ENCODE peak calls at places on chromosomes 13 and 19, in seven cellular contexts. V is lower lobe of right lung, R is ovary, A is SK-N-MC, Q is heart right ventricle, J is SK-N-SH, O is esophagus muscularis mucosa. L is an unnamed sample.

GRCh38 chr19:46616631-46617322 is 8.1 kb downstream of the PTGIR start:
- DNase-seq in O (no peak), Q (peak; percentile 71), R (peak; percentile 54), V (no peak), A (no peak), J (peak; percentile 90), L (peak; percentile 86)

GRCh38 chr13:108437496-108437895 is 168.0 kb downstream of the TNFSF13B start:
- DNase-seq in J (no peak), Q (no peak), A (no peak), R (no peak), O (no peak), V (no peak), L (no peak)

GRCh38 chr19:51799311-51799997 is 4.5 kb downstream of the FPR3 start:
- DNase-seq in O (peak; percentile 96), Q (peak; percentile 82), J (peak; percentile 14), R (peak; percentile 89), A (no peak), V (peak; percentile 78), L (no peak)

GRCh38 chr13:58876473-58876872 is 1244.9 kb downstream of the PCDH17 start:
- DNase-seq in Q (no peak), R (no peak), O (no peak), A (no peak), J (no peak), V (no peak), L (no peak)

GRCh38 chr13:21233086-21233485 is 56.6 kb downstream of the MRPL57 start:
- DNase-seq in Q (no peak), V (no peak), R (no peak), J (no peak), A (no peak), O (peak; percentile 75), L (no peak)

GRCh38 chr19:50333737-50334617 is 4.8 kb upstream of the KCNC3 start:
- DNase-seq in J (peak; percentile 98), R (peak; percentile 72), V (peak; percentile 86), Q (peak; percentile 84), A (no peak), O (no peak), L (peak; percentile 77)

GRCh38 chr19:53158119-53158656 is 665 bp downstream of the ZNF347 start:
- DNase-seq in Q (peak; percentile 23), V (peak; percentile 56), O (no peak), A (no peak), J (peak; percentile 58), R (peak; percentile 56), L (peak; percentile 37)

GRCh38 chr13:33651766-33652165 is 166.2 kb upstream of the RFC3 start:
- DNase-seq in V (no peak), J (no peak), Q (no peak), R (no peak), O (no peak), A (no peak), L (no peak)

GRCh38 chr13:41456768-41457588 is at the start of gene RGCC:
- DNase-seq in A (no peak), O (no peak), V (peak; percentile 93), J (peak; percentile 85), R (peak; percentile 45), Q (peak; percentile 83), L (peak; percentile 97)

GRCh38 chr19:14559916-14560775 is 11.7 kb downstream of the NDUFB7 start:
- DNase-seq in R (no peak), J (no peak), O (no peak), A (no peak), Q (peak; percentile 56), V (no peak), L (no peak)

GRCh38 chr19:14562660-14563589 is 8.9 kb downstream of the NDUFB7 start:
- DNase-seq in Q (peak; percentile 22), J (peak; percentile 22), A (no peak), V (no peak), O (no peak), R (no peak), L (no peak)

GRCh38 chr19:14561832-14562351 is 10.0 kb downstream of the NDUFB7 start:
- DNase-seq in Q (peak; percentile 57), A (no peak), R (peak; percentile 44), J (peak; percentile 14), O (no peak), V (no peak), L (no peak)

GRCh38 chr19:14560776-14561108 is 11.1 kb downstream of the NDUFB7 start:
- DNase-seq in V (no peak), J (no peak), O (no peak), R (no peak), Q (no peak), A (no peak), L (no peak)

DNA sequence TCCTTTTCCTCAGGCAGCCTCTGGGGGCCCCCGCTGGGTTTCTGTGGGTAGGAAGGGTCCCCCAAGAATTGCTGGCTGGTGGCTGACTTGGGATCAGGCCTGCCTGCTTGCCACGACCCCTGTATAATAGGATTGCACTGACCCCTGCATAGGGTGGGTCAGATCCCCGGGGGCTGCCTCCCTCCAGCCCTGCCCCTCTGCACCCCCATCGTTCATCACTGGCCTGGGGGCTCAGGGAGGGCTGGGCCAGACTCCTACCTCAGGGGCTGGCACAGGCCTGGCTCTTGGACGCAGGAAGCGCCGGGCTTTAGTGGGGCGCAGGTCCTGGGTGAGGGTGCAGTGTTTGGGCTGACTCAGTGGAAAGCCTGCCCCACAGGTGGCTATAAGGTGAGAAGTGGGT is 10.6 kb downstream of the NDUFB7 start:
- DNase-seq in R (no peak), Q (no peak), J (peak; percentile 11), V (no peak), A (no peak), O (no peak), L (no peak)
- H3K27ac ChIP-seq in R (peak overlapping the region; percentile 11), Q (peak overlapping the region; percentile 94), J (no peak overlapping the region), V (no peak overlapping the region), A (peak overlapping the region; percentile 57), O (peak overlapping the region; percentile 44), L (no peak overlapping the region)

GRCh38 chr19:6113616-6114188 is 3.4 kb upstream of the RFX2 start:
- DNase-seq in J (no peak), O (no peak), A (no peak), Q (no peak), R (no peak), V (no peak), L (no peak)

GRCh38 chr19:6110360-6110977 is at the start of gene RFX2:
- DNase-seq in A (peak; percentile 93), V (peak; percentile 99), O (peak; percentile 99), Q (peak; percentile 99), J (peak; percentile 98), R (peak; percentile 99), L (peak; percentile 100)

GRCh38 chr19:6105444-6105843 is 4.9 kb downstream of the RFX2 start:
- DNase-seq in J (no peak), R (no peak), O (no peak), A (no peak), V (no peak), Q (no peak), L (no peak)

GRCh38 chr19:6109947-6110346 is 353 bp downstream of the RFX2 start:
- DNase-seq in J (no peak), Q (no peak), R (no peak), V (no peak), A (no peak), O (no peak), L (no peak)

GRCh38 chr19:6108721-6109633 is 1.3 kb downstream of the RFX2 start:
- DNase-seq in R (peak; percentile 80), Q (peak; percentile 57), J (peak; percentile 61), V (peak; percentile 74), A (no peak), O (peak; percentile 93), L (peak; percentile 72)
- H3K27ac ChIP-seq in R (peak overlapping the region; percentile 2), Q (peak overlapping the region; percentile 85), J (peak overlapping the region; percentile 91), V (peak overlapping the region; percentile 89), A (no peak overlapping the region), O (peak overlapping the region; percentile 89), L (peak overlapping the region; percentile 80)

GRCh38 chr19:1813197-1813836 is 1.2 kb upstream of the ATP8B3 start:
- DNase-seq in Q (no peak), O (no peak), J (no peak), A (no peak), R (peak; percentile 31), V (no peak), L (no peak)
- H3K27ac ChIP-seq in Q (no peak overlapping the region), O (peak overlapping the region; percentile 75), J (peak overlapping the region; percentile 69), A (no peak overlapping the region), R (no peak overlapping the region), V (peak overlapping the region; percentile 69), L (peak overlapping the region; percentile 81)

GRCh38 chr19:55676889-55677505 is 2.0 kb downstream of the EPN1 start:
- DNase-seq in Q (no peak), O (no peak), A (no peak), J (no peak), R (no peak), V (no peak), L (no peak)

GRCh38 chr19:55676384-55676783 is 1.4 kb downstream of the EPN1 start:
- DNase-seq in A (no peak), V (no peak), R (no peak), J (no peak), Q (no peak), O (no peak), L (no peak)

GRCh38 chr19:55674459-55674840 is 576 bp upstream of the EPN1 start:
- DNase-seq in R (no peak), Q (no peak), J (no peak), V (no peak), O (no peak), A (no peak), L (no peak)

GRCh38 chr19:55674841-55675660 is at the start of gene EPN1:
- DNase-seq in J (peak; percentile 99), V (peak; percentile 98), R (peak; percentile 98), A (peak; percentile 66), Q (peak; percentile 98), O (peak; percentile 99), L (peak; percentile 99)

GRCh38 chr19:55675661-55676354 is 782 bp downstream of the EPN1 start:
- DNase-seq in A (no peak), O (no peak), Q (no peak), R (no peak), V (no peak), J (no peak), L (no peak)
- H3K27ac ChIP-seq in A (peak overlapping the region; percentile 67), O (peak overlapping the region; percentile 85), Q (peak overlapping the region; percentile 96), R (peak overlapping the region; percentile 69), V (peak overlapping the region; percentile 90), J (peak overlapping the region; percentile 74), L (peak overlapping the region; percentile 86)

DNA sequence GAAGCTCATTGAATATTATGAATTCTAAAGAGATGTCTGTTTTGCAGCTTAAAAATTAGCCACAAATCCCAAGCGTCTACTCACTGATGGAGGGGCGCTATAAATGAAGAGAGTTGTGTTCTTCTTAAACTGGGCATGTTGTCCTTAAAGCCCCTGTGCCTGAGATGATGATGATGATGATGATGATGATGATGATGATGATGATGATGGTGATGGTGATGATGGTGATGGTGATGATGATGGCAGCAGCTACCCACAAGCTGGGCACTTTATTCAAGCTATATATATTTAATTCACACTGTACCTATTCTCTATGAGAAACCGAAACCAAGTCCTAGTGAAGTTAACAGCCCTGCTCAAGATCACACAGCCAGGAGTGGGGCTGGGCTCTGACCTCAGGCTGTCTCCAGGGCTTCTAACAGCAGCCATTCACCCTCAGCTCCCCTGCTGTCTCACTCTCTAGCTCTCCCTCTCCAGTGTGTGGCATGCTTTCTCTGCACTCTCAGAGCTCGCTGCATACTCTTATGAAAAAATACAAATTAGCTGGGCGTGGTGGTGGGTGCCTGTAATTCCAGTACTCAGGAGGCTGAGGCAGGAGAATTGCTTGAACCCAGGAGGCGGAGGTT is 169.0 kb downstream of the SHISA2 start:
- DNase-seq in R (no peak), J (peak; percentile 15), O (no peak), V (no peak), Q (no peak), A (no peak), L (no peak)
- H3K27ac ChIP-seq in R (no peak overlapping the region), J (no peak overlapping the region), O (no peak overlapping the region), V (no peak overlapping the region), Q (no peak overlapping the region), A (peak overlapping the region; percentile 71), L (no peak overlapping the region)

GRCh38 chr19:4012092-4012974 is 4.8 kb downstream of the PIAS4 start:
- DNase-seq in A (no peak), R (no peak), J (peak; percentile 10), O (no peak), V (no peak), Q (no peak), L (no peak)
- H3K27ac ChIP-seq in A (no peak overlapping the region), R (no peak overlapping the region), J (no peak overlapping the region), O (peak overlapping the region; percentile 61), V (no peak overlapping the region), Q (peak overlapping the region; percentile 5), L (no peak overlapping the region)

L was measured in left lung.